ENCODE peak calls at places on chromosome 10, in eight cellular contexts. O is vagina, C is cerebellum, J is amniotic stem cell, R is NCI-H1436, U is D721Med, S is BJ, L is fibroblast of the conjunctiva. N is an unnamed sample.

GRCh38 chr10:11913184-11913641 is 90.1 kb downstream of the PROSER2 start:
- DNase-seq in O (no peak), C (no peak), J (no peak), R (no peak), U (no peak), S (no peak), L (no peak), N (no peak)

GRCh38 chr10:6351540-6351939 is 148.8 kb downstream of the PFKFB3 start:
- DNase-seq in O (no peak), C (no peak), J (no peak), R (no peak), U (no peak), S (no peak), L (no peak), N (no peak)

GRCh38 chr10:14645239-14645960 is 129.3 kb downstream of the FAM107B start:
- DNase-seq in O (no peak), C (no peak), J (no peak), R (no peak), U (no peak), S (no peak), L (no peak), N (no peak)

GRCh38 chr10:34655286-34656170 is 159.6 kb downstream of the PARD3 start:
- DNase-seq in O (no peak), C (no peak), J (peak; percentile 30), R (peak; percentile 50), U (no peak), S (peak; percentile 41), L (peak; percentile 50), N (peak; percentile 53)

GRCh38 chr10:42367532-42368230 is 270.7 kb downstream of the ZNF33B start:
- DNase-seq in O (no peak), C (peak; percentile 57), J (peak; percentile 53), R (no peak), U (peak; percentile 71), S (peak; percentile 48), L (peak; percentile 88), N (peak; percentile 96)

GRCh38 chr10:110168601-110169481 is 38.6 kb upstream of the MXI1 start:
- DNase-seq in O (peak; percentile 91), C (peak; percentile 32), J (no peak), R (no peak), U (no peak), S (no peak), L (no peak), N (no peak)

GRCh38 chr10:12221323-12222298 is 25.6 kb downstream of the CDC123 start:
- DNase-seq in O (no peak), C (no peak), J (no peak), R (no peak), U (no peak), S (no peak), L (no peak), N (no peak)

GRCh38 chr10:1540144-1540543 is 197.2 kb downstream of the ADARB2 start:
- DNase-seq in O (no peak), C (no peak), J (no peak), R (no peak), U (no peak), S (no peak), L (no peak), N (no peak)

GRCh38 chr10:89398003-89398749 is 5.8 kb downstream of the IFIT1 start:
- DNase-seq in O (no peak), C (no peak), J (no peak), R (no peak), U (no peak), S (no peak), L (no peak), N (no peak)

GRCh38 chr10:75395955-75396860 is 5.4 kb downstream of the ZNF503 start:
- DNase-seq in O (no peak), C (no peak), J (no peak), R (no peak), U (no peak), S (no peak), L (no peak), N (peak; percentile 57)

GRCh38 chr10:119667562-119668328 is 16.6 kb downstream of the BAG3 start:
- DNase-seq in O (no peak), C (no peak), J (peak; percentile 93), R (no peak), U (no peak), S (peak; percentile 95), L (peak; percentile 88), N (peak; percentile 96)

GRCh38 chr10:95423327-95424005 is 132.7 kb upstream of the PDLIM1 start:
- DNase-seq in O (no peak), C (no peak), J (no peak), R (no peak), U (no peak), S (no peak), L (no peak), N (no peak)

GRCh38 chr10:115854740-115855435 is 418.1 kb downstream of the GFRA1 start:
- DNase-seq in O (no peak), C (no peak), J (no peak), R (no peak), U (no peak), S (no peak), L (no peak), N (peak; percentile 25)

GRCh38 chr10:66151346-66151745 is 774.5 kb upstream of the LRRTM3 start:
- DNase-seq in O (no peak), C (no peak), J (no peak), R (no peak), U (no peak), S (no peak), L (no peak), N (no peak)

GRCh38 chr10:128324468-128324867 is 198.2 kb upstream of the MKI67 start:
- DNase-seq in O (no peak), C (no peak), J (no peak), R (no peak), U (no peak), S (no peak), L (no peak), N (peak; percentile 2)

GRCh38 chr10:71697938-71698709 is 21.5 kb downstream of the C10orf105 start:
- DNase-seq in O (no peak), C (no peak), J (no peak), R (no peak), U (no peak), S (no peak), L (no peak), N (no peak)

GRCh38 chr10:64484931-64485330 is 963.7 kb downstream of the REEP3 start:
- DNase-seq in O (no peak), C (no peak), J (no peak), R (no peak), U (no peak), S (no peak), L (no peak), N (no peak)

N was measured in AG20443.